ENCODE peak calls at places on chromosomes 5 and 9, in four cellular contexts. B, T, F and E are unnamed samples.

GRCh38 chr5:149108651-149109280 is 32.5 kb upstream of the ABLIM3 start:
- DNase-seq in T (no peak), B (no peak), F (no peak), E (no peak)

GRCh38 chr9:14895806-14896205 is 14.4 kb downstream of the FREM1 start:
- DNase-seq in B (no peak), F (no peak), T (no peak), E (no peak)

GRCh38 chr5:78920604-78921003 is 64.5 kb downstream of the ARSB start:
- DNase-seq in F (no peak), B (peak; percentile 32), T (no peak), E (no peak)

GRCh38 chr5:38697013-38697412 is 140.6 kb upstream of the LIFR start:
- DNase-seq in B (no peak), T (no peak), F (no peak), E (no peak)

GRCh38 chr5:58457040-58457439 is 2.8 kb downstream of the PLK2 start:
- DNase-seq in F (no peak), B (no peak), T (no peak), E (no peak)

GRCh38 chr9:78026947-78027346 is 4.7 kb downstream of the GNAQ start:
- DNase-seq in B (no peak), F (no peak), T (no peak), E (no peak)

GRCh38 chr9:70484232-70485130 is 70.0 kb upstream of the KLF9 start:
- DNase-seq in T (no peak), B (no peak), F (peak; percentile 58), E (peak; percentile 57)

GRCh38 chr5:150619359-150620230 is 20.9 kb upstream of the SYNPO start:
- DNase-seq in F (peak; percentile 64), B (peak; percentile 78), T (no peak), E (no peak)

GRCh38 chr9:13083973-13084528 is 195.4 kb downstream of the MPDZ start:
- DNase-seq in F (peak; percentile 45), B (no peak), T (no peak), E (no peak)

GRCh38 chr9:114034176-114034575 is 43.9 kb downstream of the AMBP start:
- DNase-seq in B (no peak), T (no peak), F (no peak), E (peak; percentile 7)

GRCh38 chr9:119026120-119026519 is 343.1 kb downstream of the BRINP1 start:
- DNase-seq in T (peak; percentile 38), B (peak; percentile 17), F (no peak), E (no peak)

GRCh38 chr5:4271193-4271592 is 675.6 kb downstream of the IRX1 start:
- DNase-seq in F (no peak), B (no peak), T (no peak), E (no peak)

GRCh38 chr5:9523090-9523813 is 22.6 kb downstream of the SEMA5A start:
- DNase-seq in T (no peak), B (no peak), F (no peak), E (no peak)

GRCh38 chr5:142748132-142748531 is 22.0 kb upstream of the ARHGAP26 start:
- DNase-seq in T (no peak), B (no peak), F (no peak), E (no peak)

GRCh38 chr5:75203604-75204003 is 33.1 kb downstream of the ANKRD31 start:
- DNase-seq in F (no peak), T (no peak), B (no peak), E (no peak)

GRCh38 chr9:90022474-90022873 is 417.7 kb downstream of the GADD45G start:
- DNase-seq in F (no peak), T (no peak), B (no peak), E (no peak)

GRCh38 chr5:168163966-168164365 is 127.5 kb upstream of the WWC1 start:
- DNase-seq in B (no peak), F (no peak), T (no peak), E (peak; percentile 68)

GRCh38 chr9:1701113-1701512 is 314.0 kb upstream of the SMARCA2 start:
- DNase-seq in T (no peak), B (no peak), F (no peak), E (no peak)

GRCh38 chr5:107422494-107422893 is 248.2 kb downstream of the EFNA5 start:
- DNase-seq in B (no peak), F (no peak), T (no peak), E (no peak)

GRCh38 chr9:134864821-134865190 is 15.8 kb upstream of the FCN2 start:
- DNase-seq in T (no peak), B (no peak), F (no peak), E (no peak)

GRCh38 chr9:116144038-116144437 is 9.6 kb upstream of the PAPPA start:
- DNase-seq in F (no peak), B (no peak), T (no peak), E (no peak)

GRCh38 chr9:125820100-125820804 is 73.1 kb downstream of the PBX3 start:
- DNase-seq in T (no peak), B (no peak), F (no peak), E (no peak)

GRCh38 chr9:18566125-18566524 is 92.2 kb downstream of the ADAMTSL1 start:
- DNase-seq in B (no peak), F (no peak), T (no peak), E (no peak)

GRCh38 chr5:128487041-128487440 is 51.0 kb downstream of the FBN2 start:
- DNase-seq in T (no peak), B (no peak), F (no peak), E (no peak)

GRCh38 chr9:76181020-76181641 is 213.1 kb downstream of the RFK start:
- DNase-seq in B (no peak), F (no peak), T (no peak), E (no peak)

GRCh38 chr5:139646912-139647391 is 1.2 kb upstream of the CXXC5 start:
- DNase-seq in B (no peak), F (no peak), T (peak; percentile 43), E (no peak)

GRCh38 chr5:134101686-134102439 is 12.6 kb upstream of the TCF7 start:
- DNase-seq in B (peak; percentile 43), T (peak; percentile 58), F (peak; percentile 60), E (peak; percentile 72)

GRCh38 chr9:95063300-95063699 is 254.2 kb downstream of the FANCC start:
- DNase-seq in B (no peak), F (no peak), T (no peak), E (no peak)

GRCh38 chr5:32298056-32298420 is 14.7 kb downstream of the MTMR12 start:
- DNase-seq in B (no peak), F (no peak), T (no peak), E (no peak)

GRCh38 chr9:135167839-135168378 is 80.4 kb downstream of the OLFM1 start:
- DNase-seq in B (no peak), T (no peak), F (no peak), E (no peak)

GRCh38 chr9:33794560-33794959 is 801 bp upstream of the PRSS3 start:
- DNase-seq in T (no peak), F (no peak), B (no peak), E (no peak)

GRCh38 chr5:92761585-92761984 is 819.4 kb downstream of the NR2F1-AS1 start:
- DNase-seq in F (no peak), T (no peak), B (no peak), E (no peak)
- H3K4me1 ChIP-seq in F (no peaks in the 10 kb centered on the region), T (no peaks in the 10 kb centered on the region), B (no peaks in the 10 kb centered on the region), E (no peaks in the 10 kb centered on the region)

GRCh38 chr5:176550275-176550831 is 1.2 kb downstream of the CDHR2 start:
- DNase-seq in B (no peak), F (no peak), T (no peak), E (no peak)

GRCh38 chr5:176557846-176558245 is 8.7 kb downstream of the CDHR2 start:
- DNase-seq in T (no peak), F (no peak), B (no peak), E (no peak)

GRCh38 chr5:176549871-176550270 is 729 bp downstream of the CDHR2 start:
- DNase-seq in F (no peak), T (no peak), B (no peak), E (no peak)

GRCh38 chr5:176552332-176552731 is 3.2 kb downstream of the CDHR2 start:
- DNase-seq in B (no peak), F (no peak), T (no peak), E (no peak)

GRCh38 chr5:176553260-176554085 is 4.3 kb downstream of the CDHR2 start:
- DNase-seq in T (no peak), B (no peak), F (no peak), E (no peak)
- H3K4me3 ChIP-seq in T (no peak overlapping the region), B (no peak overlapping the region), F (no peak overlapping the region), E (no peak overlapping the region)

DNA sequence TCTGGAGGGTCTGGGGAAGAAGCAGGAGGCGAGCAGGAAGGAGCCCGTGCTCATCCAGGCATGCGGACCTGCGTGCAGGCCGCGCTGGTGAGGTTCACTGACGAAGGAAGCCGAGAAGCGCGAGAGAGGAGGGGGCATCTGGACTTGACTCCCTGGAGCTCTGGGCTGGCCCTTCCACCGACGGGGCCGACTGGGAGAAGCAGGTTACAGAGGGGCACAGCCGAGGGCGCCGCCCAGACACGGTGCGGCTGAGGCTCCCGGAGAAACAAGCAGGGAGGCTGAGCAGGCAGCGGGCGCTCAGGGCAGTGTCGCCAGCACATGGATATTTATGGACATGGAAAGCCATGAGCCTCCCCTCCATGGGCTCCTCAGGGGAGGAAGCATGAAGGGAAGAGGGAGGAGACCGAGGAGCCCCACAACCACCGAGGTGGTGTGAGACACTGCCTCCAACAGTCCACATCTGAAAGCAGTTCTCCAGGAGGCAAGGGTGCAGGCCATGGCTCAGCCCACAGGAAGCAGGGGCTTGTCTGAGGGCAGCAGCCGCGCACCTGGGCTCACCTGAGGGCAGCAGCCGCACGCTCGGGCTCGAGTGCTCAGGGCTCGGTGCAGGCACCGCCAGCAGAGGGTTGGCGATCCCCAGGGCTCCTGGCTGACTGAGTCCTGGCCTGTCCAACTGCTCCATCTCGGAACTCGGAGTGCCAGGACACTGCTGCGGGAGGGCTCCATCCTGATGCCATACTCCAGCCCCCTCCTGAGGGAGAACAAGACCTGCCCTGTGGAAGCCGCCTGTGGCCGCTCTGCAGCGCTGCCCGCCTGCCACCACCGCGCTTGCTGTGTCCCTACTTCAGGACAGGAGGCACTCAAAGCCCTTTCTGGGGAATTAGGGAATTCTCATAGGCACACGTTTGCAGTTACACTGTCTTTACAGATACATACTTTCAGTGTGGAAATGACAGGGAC is 15.7 kb upstream of the INPP5E start:
- DNase-seq in T (no peak), F (no peak), B (no peak), E (no peak)
- TF ChIP-seq CTCF in T (no peak), F (no peak), B (no peak), E (no peak)

GRCh38 chr5:14168793-14169262 is 25.7 kb downstream of the TRIO start:
- DNase-seq in B (no peak), F (no peak), T (no peak), E (no peak)
- H3K4me1 ChIP-seq in B (peaks cover 5% of the 10 kb centered on the region), F (peaks cover 59% of the 10 kb centered on the region), T (peaks cover 23% of the 10 kb centered on the region), E (peaks cover 3% of the 10 kb centered on the region)